ENCODE peak calls at places on chromosomes 13 and 19, in nine cellular contexts. One of them, this sample, is unnamed.

GRCh38 chr13:43359536-43359935 is 336.1 kb downstream of the DNAJC15 start:
- DNase-seq in ascending aorta: no peak
- DNase-seq in astrocyte of the spinal cord: no peak
- DNase-seq in CD8-positive, alpha-beta T cell: no peak
- DNase-seq in cardiac fibroblast: no peak
- DNase-seq in OCI-LY7: no peak
- DNase-seq in fibroblast of pulmonary artery: no peak
- DNase-seq in SK-N-SH: no peak
- DNase-seq in effector memory CD4-positive, alpha-beta T cell: no peak
- DNase-seq in this sample: no peak

GRCh38 chr13:94218537-94218936 is 260.9 kb downstream of the DCT start:
- DNase-seq in SK-N-SH: no peak
- DNase-seq in CD8-positive, alpha-beta T cell: no peak
- DNase-seq in cardiac fibroblast: no peak
- DNase-seq in OCI-LY7: no peak
- DNase-seq in astrocyte of the spinal cord: no peak
- DNase-seq in ascending aorta: no peak
- DNase-seq in fibroblast of pulmonary artery: no peak
- DNase-seq in effector memory CD4-positive, alpha-beta T cell: no peak
- DNase-seq in this sample: no peak

GRCh38 chr13:112131740-112132113 is 64.8 kb downstream of the SOX1 start:
- DNase-seq in SK-N-SH: no peak
- DNase-seq in ascending aorta: no peak
- DNase-seq in cardiac fibroblast: no peak
- DNase-seq in astrocyte of the spinal cord: no peak
- DNase-seq in fibroblast of pulmonary artery: no peak
- DNase-seq in effector memory CD4-positive, alpha-beta T cell: no peak
- DNase-seq in CD8-positive, alpha-beta T cell: no peak
- DNase-seq in OCI-LY7: no peak
- DNase-seq in this sample: no peak

GRCh38 chr19:32914879-32915278 is 45.3 kb upstream of the SLC7A9 start:
- DNase-seq in cardiac fibroblast: no peak
- DNase-seq in fibroblast of pulmonary artery: no peak
- DNase-seq in ascending aorta: no peak
- DNase-seq in OCI-LY7: no peak
- DNase-seq in astrocyte of the spinal cord: no peak
- DNase-seq in SK-N-SH: no peak
- DNase-seq in CD8-positive, alpha-beta T cell: no peak
- DNase-seq in effector memory CD4-positive, alpha-beta T cell: no peak
- DNase-seq in this sample: no peak

GRCh38 chr13:30751183-30751933 is 16.0 kb downstream of the ALOX5AP start:
- DNase-seq in CD8-positive, alpha-beta T cell: no peak
- DNase-seq in astrocyte of the spinal cord: peak; percentile 29
- DNase-seq in SK-N-SH: no peak
- DNase-seq in effector memory CD4-positive, alpha-beta T cell: no peak
- DNase-seq in fibroblast of pulmonary artery: no peak
- DNase-seq in cardiac fibroblast: no peak
- DNase-seq in OCI-LY7: no peak
- DNase-seq in ascending aorta: no peak
- DNase-seq in this sample: no peak

GRCh38 chr13:93080587-93080986 is 146.0 kb upstream of the GPC6 start:
- DNase-seq in cardiac fibroblast: peak; percentile 28
- DNase-seq in effector memory CD4-positive, alpha-beta T cell: no peak
- DNase-seq in CD8-positive, alpha-beta T cell: no peak
- DNase-seq in OCI-LY7: no peak
- DNase-seq in ascending aorta: no peak
- DNase-seq in astrocyte of the spinal cord: peak; percentile 57
- DNase-seq in fibroblast of pulmonary artery: peak; percentile 66
- DNase-seq in SK-N-SH: no peak
- DNase-seq in this sample: peak; percentile 72

GRCh38 chr19:37936166-37936565 is 29.2 kb downstream of the SIPA1L3 start:
- DNase-seq in effector memory CD4-positive, alpha-beta T cell: no peak
- DNase-seq in fibroblast of pulmonary artery: no peak
- DNase-seq in ascending aorta: no peak
- DNase-seq in OCI-LY7: no peak
- DNase-seq in astrocyte of the spinal cord: no peak
- DNase-seq in cardiac fibroblast: no peak
- DNase-seq in SK-N-SH: no peak
- DNase-seq in CD8-positive, alpha-beta T cell: no peak
- DNase-seq in this sample: no peak

GRCh38 chr13:88068975-88069374 is 397.8 kb downstream of the SLITRK5 start:
- DNase-seq in fibroblast of pulmonary artery: no peak
- DNase-seq in ascending aorta: no peak
- DNase-seq in cardiac fibroblast: no peak
- DNase-seq in astrocyte of the spinal cord: no peak
- DNase-seq in CD8-positive, alpha-beta T cell: no peak
- DNase-seq in OCI-LY7: peak; percentile 22
- DNase-seq in SK-N-SH: no peak
- DNase-seq in effector memory CD4-positive, alpha-beta T cell: no peak
- DNase-seq in this sample: peak; percentile 14

GRCh38 chr13:32136716-32137115 is 105.1 kb downstream of the FRY start:
- DNase-seq in OCI-LY7: no peak
- DNase-seq in astrocyte of the spinal cord: no peak
- DNase-seq in cardiac fibroblast: no peak
- DNase-seq in effector memory CD4-positive, alpha-beta T cell: no peak
- DNase-seq in CD8-positive, alpha-beta T cell: no peak
- DNase-seq in ascending aorta: no peak
- DNase-seq in fibroblast of pulmonary artery: no peak
- DNase-seq in SK-N-SH: no peak
- DNase-seq in this sample: no peak

GRCh38 chr13:99281811-99282263 is 23.7 kb upstream of the GPR18 start:
- DNase-seq in cardiac fibroblast: no peak
- DNase-seq in OCI-LY7: no peak
- DNase-seq in fibroblast of pulmonary artery: no peak
- DNase-seq in astrocyte of the spinal cord: no peak
- DNase-seq in ascending aorta: peak; percentile 83
- DNase-seq in effector memory CD4-positive, alpha-beta T cell: peak; percentile 51
- DNase-seq in CD8-positive, alpha-beta T cell: peak; percentile 73
- DNase-seq in SK-N-SH: no peak
- DNase-seq in this sample: no peak

GRCh38 chr19:38224014-38224862 is at the start of gene DPF1:
- DNase-seq in ascending aorta: no peak
- DNase-seq in effector memory CD4-positive, alpha-beta T cell: peak; percentile 10
- DNase-seq in SK-N-SH: peak; percentile 99
- DNase-seq in OCI-LY7: peak; percentile 88
- DNase-seq in fibroblast of pulmonary artery: peak; percentile 64
- DNase-seq in CD8-positive, alpha-beta T cell: no peak
- DNase-seq in cardiac fibroblast: peak; percentile 64
- DNase-seq in astrocyte of the spinal cord: peak; percentile 62
- DNase-seq in this sample: peak; percentile 73

GRCh38 chr13:113458218-113459065 is 5.2 kb upstream of the ADPRHL1 start:
- DNase-seq in ascending aorta: no peak
- DNase-seq in astrocyte of the spinal cord: peak; percentile 63
- DNase-seq in CD8-positive, alpha-beta T cell: no peak
- DNase-seq in cardiac fibroblast: no peak
- DNase-seq in OCI-LY7: no peak
- DNase-seq in fibroblast of pulmonary artery: peak; percentile 20
- DNase-seq in SK-N-SH: peak; percentile 89
- DNase-seq in effector memory CD4-positive, alpha-beta T cell: no peak
- DNase-seq in this sample: no peak

GRCh38 chr13:83272076-83272475 is 610.2 kb downstream of the SLITRK1 start:
- DNase-seq in fibroblast of pulmonary artery: peak; percentile 62
- DNase-seq in effector memory CD4-positive, alpha-beta T cell: no peak
- DNase-seq in astrocyte of the spinal cord: no peak
- DNase-seq in cardiac fibroblast: peak; percentile 25
- DNase-seq in ascending aorta: no peak
- DNase-seq in SK-N-SH: no peak
- DNase-seq in CD8-positive, alpha-beta T cell: no peak
- DNase-seq in OCI-LY7: no peak
- DNase-seq in this sample: no peak

GRCh38 chr13:20127563-20128458 is 33.0 kb downstream of the GJA3 start:
- DNase-seq in effector memory CD4-positive, alpha-beta T cell: no peak
- DNase-seq in SK-N-SH: peak; percentile 87
- DNase-seq in fibroblast of pulmonary artery: peak; percentile 44
- DNase-seq in CD8-positive, alpha-beta T cell: peak; percentile 62
- DNase-seq in astrocyte of the spinal cord: peak; percentile 51
- DNase-seq in ascending aorta: peak; percentile 83
- DNase-seq in cardiac fibroblast: peak; percentile 53
- DNase-seq in OCI-LY7: no peak
- DNase-seq in this sample: no peak

DNA sequence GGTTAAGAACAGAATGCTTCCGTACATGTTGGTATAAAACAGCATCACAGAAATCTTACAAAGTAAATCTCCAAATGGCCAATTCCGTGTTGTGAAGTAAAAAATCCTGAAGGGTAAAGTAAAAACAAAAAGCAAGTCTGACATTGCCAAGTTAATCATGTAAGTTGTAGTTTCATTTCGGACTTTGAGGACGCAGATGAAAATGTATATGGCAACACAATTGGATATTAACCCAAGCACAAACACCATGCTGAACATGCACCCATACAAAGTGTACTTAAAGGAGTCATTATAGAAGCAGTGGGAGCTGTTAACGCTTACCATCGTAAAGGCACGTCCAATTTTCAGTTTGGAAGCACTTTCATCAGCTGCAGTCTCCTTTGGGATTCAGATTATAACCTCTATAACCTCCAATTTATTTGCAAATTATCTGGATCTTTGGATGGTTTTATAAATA is 785 bp downstream of the LPAR6 start:
- DNase-seq in effector memory CD4-positive, alpha-beta T cell: no peak
- DNase-seq in CD8-positive, alpha-beta T cell: no peak
- DNase-seq in SK-N-SH: no peak
- DNase-seq in ascending aorta: no peak
- DNase-seq in fibroblast of pulmonary artery: no peak
- DNase-seq in cardiac fibroblast: peak; percentile 52
- DNase-seq in OCI-LY7: no peak
- DNase-seq in astrocyte of the spinal cord: peak; percentile 55
- DNase-seq in this sample: no peak
- H3K4me3 ChIP-seq in effector memory CD4-positive, alpha-beta T cell: peak overlapping the region; percentile 80
- H3K4me3 ChIP-seq in CD8-positive, alpha-beta T cell: peak overlapping the region; percentile 38
- H3K4me3 ChIP-seq in SK-N-SH: no peak overlapping the region
- H3K4me3 ChIP-seq in ascending aorta: peak overlapping the region; percentile 58
- H3K4me3 ChIP-seq in fibroblast of pulmonary artery: peak overlapping the region; percentile 64
- H3K4me3 ChIP-seq in cardiac fibroblast: peak overlapping the region; percentile 48
- H3K4me3 ChIP-seq in OCI-LY7: no peak overlapping the region
- H3K4me3 ChIP-seq in astrocyte of the spinal cord: peak overlapping the region; percentile 55
- H3K4me3 ChIP-seq in this sample: peak overlapping the region; percentile 23

DNA sequence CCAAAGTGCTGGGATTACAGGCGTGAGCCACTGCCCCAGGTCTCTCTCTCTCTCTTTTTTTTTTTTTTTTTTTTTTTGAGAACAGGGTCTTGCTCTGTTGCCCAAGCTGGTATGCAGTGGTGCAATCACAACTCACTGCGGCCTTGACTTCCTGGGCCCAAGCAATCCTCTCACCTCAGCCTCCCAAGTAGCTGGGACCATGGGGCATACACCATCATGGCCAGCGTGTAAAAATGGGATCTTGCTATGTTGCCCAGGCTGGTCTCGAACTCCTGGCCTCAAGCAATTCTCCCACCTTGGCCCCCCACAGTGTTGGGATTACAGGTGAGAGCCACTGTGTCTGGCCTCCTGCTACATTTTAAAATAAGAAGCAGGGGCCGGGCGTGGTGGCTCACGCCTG is 19.1 kb upstream of the FBN3 start:
- DNase-seq in OCI-LY7: no peak
- DNase-seq in astrocyte of the spinal cord: no peak
- DNase-seq in ascending aorta: no peak
- DNase-seq in CD8-positive, alpha-beta T cell: no peak
- DNase-seq in effector memory CD4-positive, alpha-beta T cell: no peak
- DNase-seq in SK-N-SH: no peak
- DNase-seq in cardiac fibroblast: no peak
- DNase-seq in fibroblast of pulmonary artery: no peak
- DNase-seq in this sample: no peak
- H3K4me3 ChIP-seq in OCI-LY7: no peak overlapping the region
- H3K4me3 ChIP-seq in astrocyte of the spinal cord: no peak overlapping the region
- H3K4me3 ChIP-seq in ascending aorta: no peak overlapping the region
- H3K4me3 ChIP-seq in CD8-positive, alpha-beta T cell: no peak overlapping the region
- H3K4me3 ChIP-seq in effector memory CD4-positive, alpha-beta T cell: no peak overlapping the region
- H3K4me3 ChIP-seq in SK-N-SH: no peak overlapping the region
- H3K4me3 ChIP-seq in cardiac fibroblast: no peak overlapping the region
- H3K4me3 ChIP-seq in fibroblast of pulmonary artery: no peak overlapping the region
- H3K4me3 ChIP-seq in this sample: no peak overlapping the region

GRCh38 chr13:39786091-39786490 is 130.6 kb downstream of the COG6 start:
- DNase-seq in ascending aorta: no peak
- DNase-seq in astrocyte of the spinal cord: no peak
- DNase-seq in OCI-LY7: no peak
- DNase-seq in fibroblast of pulmonary artery: no peak
- DNase-seq in effector memory CD4-positive, alpha-beta T cell: no peak
- DNase-seq in SK-N-SH: no peak
- DNase-seq in CD8-positive, alpha-beta T cell: no peak
- DNase-seq in cardiac fibroblast: no peak
- DNase-seq in this sample: no peak

GRCh38 chr13:39784347-39784746 is 128.9 kb downstream of the COG6 start:
- DNase-seq in SK-N-SH: no peak
- DNase-seq in astrocyte of the spinal cord: peak; percentile 26
- DNase-seq in ascending aorta: no peak
- DNase-seq in OCI-LY7: no peak
- DNase-seq in effector memory CD4-positive, alpha-beta T cell: no peak
- DNase-seq in CD8-positive, alpha-beta T cell: no peak
- DNase-seq in cardiac fibroblast: peak; percentile 51
- DNase-seq in fibroblast of pulmonary artery: peak; percentile 23
- DNase-seq in this sample: no peak

GRCh38 chr13:39789451-39789850 is 134.0 kb downstream of the COG6 start:
- DNase-seq in OCI-LY7: no peak
- DNase-seq in fibroblast of pulmonary artery: no peak
- DNase-seq in effector memory CD4-positive, alpha-beta T cell: no peak
- DNase-seq in SK-N-SH: no peak
- DNase-seq in CD8-positive, alpha-beta T cell: no peak
- DNase-seq in astrocyte of the spinal cord: no peak
- DNase-seq in ascending aorta: no peak
- DNase-seq in cardiac fibroblast: no peak
- DNase-seq in this sample: no peak

GRCh38 chr13:39787086-39787487 is 131.6 kb downstream of the COG6 start:
- DNase-seq in cardiac fibroblast: no peak
- DNase-seq in OCI-LY7: no peak
- DNase-seq in SK-N-SH: no peak
- DNase-seq in astrocyte of the spinal cord: no peak
- DNase-seq in fibroblast of pulmonary artery: peak; percentile 45
- DNase-seq in effector memory CD4-positive, alpha-beta T cell: no peak
- DNase-seq in CD8-positive, alpha-beta T cell: no peak
- DNase-seq in ascending aorta: no peak
- DNase-seq in this sample: no peak

GRCh38 chr13:39788097-39788496 is 132.6 kb downstream of the COG6 start:
- DNase-seq in CD8-positive, alpha-beta T cell: no peak
- DNase-seq in ascending aorta: no peak
- DNase-seq in OCI-LY7: no peak
- DNase-seq in effector memory CD4-positive, alpha-beta T cell: no peak
- DNase-seq in SK-N-SH: no peak
- DNase-seq in astrocyte of the spinal cord: no peak
- DNase-seq in fibroblast of pulmonary artery: no peak
- DNase-seq in cardiac fibroblast: no peak
- DNase-seq in this sample: no peak
- H3K4me3 ChIP-seq in CD8-positive, alpha-beta T cell: no peak overlapping the region
- H3K4me3 ChIP-seq in ascending aorta: no peak overlapping the region
- H3K4me3 ChIP-seq in OCI-LY7: no peak overlapping the region
- H3K4me3 ChIP-seq in effector memory CD4-positive, alpha-beta T cell: no peak overlapping the region
- H3K4me3 ChIP-seq in SK-N-SH: no peak overlapping the region
- H3K4me3 ChIP-seq in astrocyte of the spinal cord: no peak overlapping the region
- H3K4me3 ChIP-seq in fibroblast of pulmonary artery: no peak overlapping the region
- H3K4me3 ChIP-seq in cardiac fibroblast: no peak overlapping the region
- H3K4me3 ChIP-seq in this sample: no peak overlapping the region

DNA sequence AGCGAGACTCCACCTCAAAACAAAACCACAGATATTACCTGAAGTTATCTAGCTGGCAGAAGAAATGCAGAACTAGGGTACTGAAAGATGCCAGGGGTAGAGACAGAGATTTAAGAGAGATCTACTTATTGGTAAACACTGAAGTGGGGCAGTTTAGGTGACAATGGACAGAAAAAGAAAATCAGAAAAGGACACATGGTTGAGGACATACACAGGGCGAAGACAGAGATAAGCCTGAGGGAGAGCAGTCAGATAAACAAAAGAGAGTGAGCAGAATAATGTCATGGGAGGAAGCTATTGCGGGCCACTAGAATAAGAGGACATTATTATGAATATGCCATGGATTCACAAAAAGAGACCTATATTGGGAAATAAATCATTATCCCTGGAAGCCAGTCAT is 3.3 kb downstream of the NEK5 start:
- DNase-seq in ascending aorta: no peak
- DNase-seq in astrocyte of the spinal cord: no peak
- DNase-seq in effector memory CD4-positive, alpha-beta T cell: no peak
- DNase-seq in fibroblast of pulmonary artery: no peak
- DNase-seq in OCI-LY7: no peak
- DNase-seq in SK-N-SH: no peak
- DNase-seq in cardiac fibroblast: no peak
- DNase-seq in CD8-positive, alpha-beta T cell: no peak
- DNase-seq in this sample: no peak
- H3K4me3 ChIP-seq in ascending aorta: no peak overlapping the region
- H3K4me3 ChIP-seq in astrocyte of the spinal cord: no peak overlapping the region
- H3K4me3 ChIP-seq in effector memory CD4-positive, alpha-beta T cell: no peak overlapping the region
- H3K4me3 ChIP-seq in fibroblast of pulmonary artery: no peak overlapping the region
- H3K4me3 ChIP-seq in OCI-LY7: no peak overlapping the region
- H3K4me3 ChIP-seq in SK-N-SH: no peak overlapping the region
- H3K4me3 ChIP-seq in cardiac fibroblast: no peak overlapping the region
- H3K4me3 ChIP-seq in CD8-positive, alpha-beta T cell: no peak overlapping the region
- H3K4me3 ChIP-seq in this sample: no peak overlapping the region

This sample was measured in Jurkat, Clone E6-1.